ENCODE peak calls at places on chromosomes 7 and 10, in eight cellular contexts. I is spleen, G is GM23338, J is AG04450, F is esophagus muscularis mucosa, Z is cardiac fibroblast, W is epithelial cell of esophagus, K is HFF-Myc. M is an unnamed sample.

GRCh38 chr10:86107131-86107530 is 259.5 kb downstream of the GRID1 start:
- DNase-seq in J (no peak), W (no peak), Z (no peak), G (no peak), I (peak; percentile 56), K (no peak), F (no peak), M (no peak)

GRCh38 chr7:152462995-152463713 is 27.4 kb upstream of the KMT2C start:
- DNase-seq in I (no peak), K (peak; percentile 19), Z (peak; percentile 50), G (peak; percentile 82), J (peak; percentile 13), W (peak; percentile 36), F (no peak), M (no peak)

GRCh38 chr7:128890306-128891109 is 20.0 kb downstream of the KCP start:
- DNase-seq in J (no peak), W (no peak), G (peak; percentile 66), K (no peak), Z (no peak), I (peak; percentile 79), F (no peak), M (no peak)

GRCh38 chr7:68063171-68063570 is 1066.5 kb downstream of the TYW1 start:
- DNase-seq in I (no peak), K (no peak), G (peak; percentile 21), F (no peak), W (no peak), J (no peak), Z (no peak), M (no peak)

GRCh38 chr7:79652619-79653018 is 199.2 kb upstream of the MAGI2 start:
- DNase-seq in K (no peak), J (no peak), W (no peak), I (no peak), F (no peak), Z (no peak), G (no peak), M (no peak)

GRCh38 chr7:106057962-106058901 is 53.9 kb downstream of the SYPL1 start:
- DNase-seq in W (peak; percentile 98), I (peak; percentile 93), J (no peak), F (no peak), Z (no peak), K (no peak), G (no peak), M (no peak)

GRCh38 chr10:97779492-97779891 is 7.7 kb upstream of the SFRP5 start:
- DNase-seq in I (no peak), F (no peak), J (no peak), W (no peak), K (no peak), G (no peak), Z (no peak), M (no peak)

GRCh38 chr7:26843696-26844095 is 20.7 kb downstream of the SKAP2 start:
- DNase-seq in F (no peak), Z (peak; percentile 16), K (no peak), G (peak; percentile 60), J (no peak), W (peak; percentile 8), I (no peak), M (no peak)

GRCh38 chr7:128704909-128705308 is 32.8 kb downstream of the GARIN1A start:
- DNase-seq in Z (no peak), G (no peak), I (no peak), F (no peak), J (no peak), K (no peak), W (no peak), M (no peak)

GRCh38 chr7:10708447-10708846 is 265.2 kb upstream of the PHF14 start:
- DNase-seq in J (no peak), K (no peak), Z (no peak), W (peak; percentile 49), I (no peak), F (no peak), G (peak; percentile 73), M (no peak)

GRCh38 chr10:103676851-103677417 is 178.4 kb downstream of the SH3PXD2A start:
- DNase-seq in J (peak; percentile 79), W (peak; percentile 46), Z (peak; percentile 98), K (no peak), F (no peak), I (no peak), G (no peak), M (no peak)

GRCh38 chr10:3422282-3422681 is 249.7 kb upstream of the PITRM1 start:
- DNase-seq in K (no peak), I (no peak), G (no peak), J (no peak), W (no peak), Z (no peak), F (no peak), M (no peak)

GRCh38 chr7:75608451-75609122 is 116.5 kb downstream of the SPDYE5 start:
- DNase-seq in Z (no peak), J (no peak), K (no peak), I (no peak), G (no peak), F (no peak), W (no peak), M (no peak)

GRCh38 chr7:153027904-153028303 is 268.4 kb downstream of the ACTR3B start:
- DNase-seq in F (no peak), I (no peak), K (no peak), Z (no peak), W (no peak), J (no peak), G (no peak), M (no peak)

GRCh38 chr7:102064361-102065025 is 222.2 kb upstream of the SH2B2 start:
- DNase-seq in G (no peak), I (peak; percentile 77), J (no peak), Z (peak; percentile 58), F (no peak), K (no peak), W (peak; percentile 82), M (no peak)

GRCh38 chr10:52566471-52567246 is 205.9 kb downstream of the MBL2 start:
- DNase-seq in F (no peak), I (no peak), K (no peak), G (peak; percentile 73), W (peak; percentile 49), J (peak; percentile 23), Z (peak; percentile 88), M (no peak)
- TF ChIP-seq CTCF in F (no peak), I (no peak), K (peak; percentile 46), G (peak; percentile 53), W (peak; percentile 51), J (peak; percentile 74), Z (peak; percentile 63), M (peak; percentile 57)

GRCh38 chr10:113856563-113856962 is 2.1 kb downstream of the NHLRC2 start:
- DNase-seq in G (no peak), Z (peak; percentile 50), F (no peak), W (no peak), K (no peak), I (no peak), J (no peak), M (no peak)
- H3K4me3 ChIP-seq in G (peak overlapping the region; percentile 80), Z (no peak overlapping the region), F (peak overlapping the region; percentile 68), W (peak overlapping the region; percentile 79), K (peak overlapping the region; percentile 62), I (no peak overlapping the region), J (peak overlapping the region; percentile 87), M (peak overlapping the region; percentile 91)

DNA sequence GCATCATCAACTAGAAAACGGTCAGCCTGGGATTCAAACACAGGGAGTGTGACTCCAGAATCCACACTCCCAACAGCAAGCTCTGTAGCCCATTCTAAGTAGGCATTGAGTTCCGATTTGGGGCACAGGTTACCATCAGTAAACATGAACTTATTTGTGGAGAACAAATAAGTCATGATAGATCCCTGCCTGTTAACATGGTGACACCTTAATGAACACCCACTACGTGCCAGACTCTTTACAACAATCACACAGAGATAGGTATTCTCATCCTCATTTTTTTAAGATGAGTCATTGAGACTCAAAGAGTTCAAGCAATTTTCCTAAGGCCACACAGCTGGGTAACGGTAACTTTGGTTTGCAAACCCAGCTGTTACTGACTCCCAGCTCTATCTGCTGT is 91.5 kb downstream of the LYZL2 start:
- DNase-seq in F (no peak), W (peak; percentile 43), K (no peak), G (no peak), J (no peak), Z (peak; percentile 51), I (no peak), M (no peak)
- TF ChIP-seq CTCF in F (no peak), W (no peak), K (no peak), G (no peak), J (no peak), Z (no peak), I (no peak), M (no peak)

GRCh38 chr10:107915277-107915634 is 750.8 kb upstream of the SORCS1 start:
- DNase-seq in W (peak; percentile 27), G (peak; percentile 29), F (no peak), K (no peak), J (no peak), I (no peak), Z (peak; percentile 1), M (peak; percentile 1)
- H3K4me3 ChIP-seq in W (peak overlapping the region; percentile 0), G (peak overlapping the region; percentile 77), F (peak overlapping the region; percentile 49), K (peak overlapping the region; percentile 21), J (no peak overlapping the region), I (no peak overlapping the region), Z (no peak overlapping the region), M (peak overlapping the region; percentile 39)

GRCh38 chr10:99973190-99973589 is 36.6 kb downstream of the DNMBP start:
- DNase-seq in F (no peak), G (no peak), J (no peak), Z (no peak), I (no peak), K (no peak), W (no peak), M (no peak)
- TF ChIP-seq CTCF in F (peak; percentile 41), G (no peak), J (peak; percentile 53), Z (peak; percentile 43), I (peak; percentile 13), K (no peak), W (peak; percentile 32), M (peak; percentile 46)

DNA sequence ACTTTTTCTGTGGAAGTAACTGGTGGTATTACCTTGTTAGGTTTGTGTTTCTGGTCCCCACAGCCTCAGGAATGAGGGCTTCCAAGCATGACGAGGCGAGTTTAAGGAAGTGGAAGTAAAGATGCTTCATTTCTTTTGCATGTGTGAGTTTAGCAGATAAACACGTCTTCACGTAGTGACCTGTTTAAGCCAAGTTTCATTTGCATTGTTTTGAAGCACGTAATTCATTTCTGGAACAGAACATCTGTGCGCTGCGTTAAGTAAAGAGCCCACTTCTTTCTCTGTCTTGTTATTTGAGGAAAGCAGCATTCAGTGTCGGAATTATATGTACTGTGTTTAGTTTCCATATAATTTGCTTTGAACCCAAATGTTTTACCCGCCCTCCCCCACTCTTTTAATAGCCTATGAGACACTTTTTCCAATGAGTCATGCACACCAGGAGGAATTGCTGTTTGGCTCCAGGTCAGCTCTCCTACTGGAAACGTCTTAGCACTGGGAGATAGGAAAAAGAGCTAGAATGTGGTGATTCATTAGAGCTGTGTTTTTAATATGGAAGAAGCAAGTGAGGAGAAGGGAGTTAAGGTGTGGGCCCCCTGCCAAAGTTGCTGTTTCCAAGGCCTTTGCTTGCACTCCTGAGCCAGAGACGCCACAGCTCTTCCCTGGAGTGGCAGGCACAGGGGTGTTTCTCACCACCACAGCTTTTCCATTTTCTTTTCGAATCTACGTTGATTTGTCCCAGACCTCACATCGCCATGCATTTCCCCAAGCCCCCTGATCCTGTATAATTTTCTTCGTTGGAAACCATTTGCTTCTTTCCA is 36.8 kb downstream of the BTBD16 start:
- DNase-seq in I (no peak), K (peak; percentile 90), Z (peak; percentile 97), F (no peak), G (no peak), J (peak; percentile 76), W (peak; percentile 95), M (peak; percentile 99)
- H3K4me3 ChIP-seq in I (no peak overlapping the region), K (peak overlapping the region; percentile 12), Z (peak overlapping the region; percentile 15), F (peak overlapping the region; percentile 16), G (no peak overlapping the region), J (peak overlapping the region; percentile 32), W (peak overlapping the region; percentile 27), M (peak overlapping the region; percentile 33)